ENCODE peak calls at places on chromosome 20, in ten cellular contexts. M, W, I, K, T, U, N, F, Q and L are unnamed samples.

GRCh38 chr20:50191065-50191565 is 485 bp downstream of the CEBPB start:
- DNase-seq in I (peak), T (peak), K (no peak), M (no peak), Q (no peak), U (peak), N (no peak), F (peak), W (no peak), L (no peak)

GRCh38 chr20:5195655-5196054 is 68.8 kb downstream of the CDS2 start:
- DNase-seq in I (no peak), F (no peak), K (no peak), N (peak), T (no peak), W (no peak), M (no peak), U (no peak), Q (peak), L (no peak)

GRCh38 chr20:33415948-33416347 is 14.6 kb upstream of the CDK5RAP1 start:
- DNase-seq in I (no peak), F (no peak), K (no peak), U (no peak), W (no peak), M (peak), Q (peak), N (peak), T (no peak), L (no peak)

GRCh38 chr20:4813839-4814695 is 92.4 kb downstream of the PRND start:
- DNase-seq in K (no peak), I (peak), T (peak), U (peak), Q (no peak), F (no peak), N (no peak), W (no peak), M (no peak), L (no peak)

GRCh38 chr20:57060407-57061057 is 205.9 kb downstream of the BMP7 start:
- DNase-seq in Q (no peak), W (peak), I (no peak), N (no peak), F (no peak), M (no peak), U (no peak), T (no peak), K (no peak), L (no peak)

GRCh38 chr20:25280051-25280573 is 32.2 kb downstream of the PYGB start:
- DNase-seq in N (no peak), K (no peak), W (peak), M (no peak), U (no peak), F (peak), I (no peak), Q (no peak), T (no peak), L (no peak)

GRCh38 chr20:17993546-17993945 is 24.7 kb downstream of the MGME1 start:
- DNase-seq in M (no peak), W (no peak), K (no peak), N (no peak), U (no peak), T (no peak), Q (no peak), F (no peak), I (no peak), L (no peak)

GRCh38 chr20:15628954-15629353 is 944.3 kb downstream of the KIF16B start:
- DNase-seq in Q (no peak), N (no peak), K (no peak), U (no peak), T (no peak), M (no peak), F (no peak), I (no peak), W (no peak), L (no peak)

GRCh38 chr20:47019106-47019824 is 124.6 kb downstream of the EYA2 start:
- DNase-seq in M (no peak), W (peak), I (no peak), U (no peak), Q (no peak), K (no peak), T (no peak), N (peak), F (peak), L (no peak)

GRCh38 chr20:44800398-44801046 is 9.8 kb downstream of the RIMS4 start:
- DNase-seq in T (no peak), W (no peak), M (peak), U (no peak), N (no peak), Q (no peak), F (no peak), I (no peak), K (no peak), L (no peak)